ENCODE peak calls at places on chromosomes 11 and 22, in five cellular contexts. S, B, Y, L and J are unnamed samples.

GRCh38 chr11:11731311-11732083 is 109.7 kb upstream of the GALNT18 start:
- DNase-seq in S (no peak), B (peak), Y (no peak), L (peak), J (peak)

GRCh38 chr11:2382927-2383822 is 6.1 kb downstream of the CD81 start:
- DNase-seq in S (peak), B (no peak), Y (no peak), L (peak), J (no peak)

GRCh38 chr11:14148653-14149273 is 186.2 kb downstream of the SPON1 start:
- DNase-seq in S (no peak), B (no peak), Y (no peak), L (peak), J (no peak)

GRCh38 chr22:39089928-39090327 is 7.1 kb upstream of the APOBEC3H start:
- DNase-seq in S (no peak), B (no peak), Y (no peak), L (no peak), J (no peak)

GRCh38 chr11:7592706-7593105 is 78.9 kb downstream of the PPFIBP2 start:
- DNase-seq in S (peak), B (no peak), Y (no peak), L (peak), J (no peak)

GRCh38 chr22:38452373-38453064 is 2.5 kb downstream of the KCNJ4 start:
- DNase-seq in S (peak), B (peak), Y (no peak), L (no peak), J (peak)

GRCh38 chr11:2570841-2571597 is 126.2 kb downstream of the KCNQ1 start:
- DNase-seq in S (peak), B (no peak), Y (no peak), L (no peak), J (peak)

GRCh38 chr22:41478891-41479521 is 10.1 kb downstream of the ACO2 start:
- DNase-seq in S (peak), B (peak), Y (no peak), L (peak), J (peak)

GRCh38 chr11:128458316-128458715 is 129.0 kb downstream of the ETS1 start:
- DNase-seq in S (no peak), B (no peak), Y (no peak), L (peak), J (no peak)

GRCh38 chr11:102269927-102270326 is 47.4 kb upstream of the BIRC3 start:
- DNase-seq in S (no peak), B (no peak), Y (no peak), L (peak), J (no peak)